ENCODE peak calls at places on chromosomes 7 and 10, in four cellular contexts. One of them, this sample, is unnamed.
A peak's percentile ranks its signal among the peaks of the same experiment; 100 is the strongest.

GRCh38 chr10:1551636-1552338 is 185.5 kb downstream of the ADARB2 start:
- DNase-seq in activated gamma-delta T cell treated with Interleukin-2 at 50 U/mL for 16 hours: no peak
- DNase-seq in NCI-H446: no peak
- DNase-seq in NCI-H226: no peak
- DNase-seq in this sample: no peak

GRCh38 chr7:33789871-33790270 is 115.5 kb upstream of the BMPER start:
- DNase-seq in activated gamma-delta T cell treated with Interleukin-2 at 50 U/mL for 16 hours: no peak
- DNase-seq in NCI-H446: no peak
- DNase-seq in NCI-H226: no peak
- DNase-seq in this sample: no peak

GRCh38 chr7:142939226-142939910 is at the start of gene LLCFC1:
- DNase-seq in activated gamma-delta T cell treated with Interleukin-2 at 50 U/mL for 16 hours: no peak
- DNase-seq in NCI-H446: no peak
- DNase-seq in NCI-H226: no peak
- DNase-seq in this sample: no peak

GRCh38 chr7:151313857-151314256 is 27.8 kb upstream of the NUB1 start:
- DNase-seq in activated gamma-delta T cell treated with Interleukin-2 at 50 U/mL for 16 hours: no peak
- DNase-seq in NCI-H446: no peak
- DNase-seq in NCI-H226: peak; percentile 13
- DNase-seq in this sample: no peak

GRCh38 chr7:42645906-42646305 is 266.0 kb downstream of the C7orf25 start:
- DNase-seq in activated gamma-delta T cell treated with Interleukin-2 at 50 U/mL for 16 hours: no peak
- DNase-seq in NCI-H446: no peak
- DNase-seq in NCI-H226: no peak
- DNase-seq in this sample: no peak

GRCh38 chr10:6404127-6405072 is 175.7 kb downstream of the PRKCQ start:
- DNase-seq in activated gamma-delta T cell treated with Interleukin-2 at 50 U/mL for 16 hours: no peak
- DNase-seq in NCI-H446: no peak
- DNase-seq in NCI-H226: no peak
- DNase-seq in this sample: no peak

GRCh38 chr10:32253300-32253699 is 93.7 kb downstream of the EPC1 start:
- DNase-seq in activated gamma-delta T cell treated with Interleukin-2 at 50 U/mL for 16 hours: no peak
- DNase-seq in NCI-H446: no peak
- DNase-seq in NCI-H226: peak; percentile 53
- DNase-seq in this sample: no peak

GRCh38 chr7:148566736-148567135 is 23.8 kb upstream of the C7orf33 start:
- DNase-seq in activated gamma-delta T cell treated with Interleukin-2 at 50 U/mL for 16 hours: no peak
- DNase-seq in NCI-H446: no peak
- DNase-seq in NCI-H226: no peak
- DNase-seq in this sample: no peak

GRCh38 chr10:132572545-132572937 is 35.0 kb downstream of the INPP5A start:
- DNase-seq in activated gamma-delta T cell treated with Interleukin-2 at 50 U/mL for 16 hours: no peak
- DNase-seq in NCI-H446: no peak
- DNase-seq in NCI-H226: no peak
- DNase-seq in this sample: no peak

GRCh38 chr10:9243861-9244515 is 1189.5 kb downstream of the GATA3 start:
- DNase-seq in activated gamma-delta T cell treated with Interleukin-2 at 50 U/mL for 16 hours: no peak
- DNase-seq in NCI-H446: no peak
- DNase-seq in NCI-H226: no peak
- DNase-seq in this sample: no peak

GRCh38 chr7:33459340-33459751 is 330.0 kb downstream of the BBS9 start:
- DNase-seq in activated gamma-delta T cell treated with Interleukin-2 at 50 U/mL for 16 hours: no peak
- DNase-seq in NCI-H446: peak; percentile 40
- DNase-seq in NCI-H226: peak; percentile 60
- DNase-seq in this sample: no peak

GRCh38 chr7:142463401-142463850 is 205.6 kb upstream of the PRSS58 start:
- DNase-seq in activated gamma-delta T cell treated with Interleukin-2 at 50 U/mL for 16 hours: peak; percentile 11
- DNase-seq in NCI-H446: no peak
- DNase-seq in NCI-H226: no peak
- DNase-seq in this sample: no peak

GRCh38 chr10:30185916-30186315 is 126.5 kb upstream of the JCAD start:
- DNase-seq in activated gamma-delta T cell treated with Interleukin-2 at 50 U/mL for 16 hours: no peak
- DNase-seq in NCI-H446: no peak
- DNase-seq in NCI-H226: peak; percentile 61
- DNase-seq in this sample: no peak

GRCh38 chr7:949021-949934 is 5.2 kb downstream of the ADAP1 start:
- DNase-seq in activated gamma-delta T cell treated with Interleukin-2 at 50 U/mL for 16 hours: no peak
- DNase-seq in NCI-H446: no peak
- DNase-seq in NCI-H226: no peak
- DNase-seq in this sample: no peak

GRCh38 chr7:30613366-30614325 is 19.0 kb downstream of the GARS1 start:
- DNase-seq in activated gamma-delta T cell treated with Interleukin-2 at 50 U/mL for 16 hours: no peak
- DNase-seq in NCI-H446: no peak
- DNase-seq in NCI-H226: no peak
- DNase-seq in this sample: no peak

GRCh38 chr7:43954524-43955228 is 28.4 kb downstream of the UBE2D4 start:
- DNase-seq in activated gamma-delta T cell treated with Interleukin-2 at 50 U/mL for 16 hours: no peak
- DNase-seq in NCI-H446: peak; percentile 43
- DNase-seq in NCI-H226: peak; percentile 12
- DNase-seq in this sample: no peak

GRCh38 chr7:108045669-108046068 is 42.7 kb upstream of the LAMB1 start:
- DNase-seq in activated gamma-delta T cell treated with Interleukin-2 at 50 U/mL for 16 hours: no peak
- DNase-seq in NCI-H446: no peak
- DNase-seq in NCI-H226: peak; percentile 19
- DNase-seq in this sample: no peak

GRCh38 chr7:141045126-141045841 is 28.6 kb upstream of the TMEM178B start:
- DNase-seq in activated gamma-delta T cell treated with Interleukin-2 at 50 U/mL for 16 hours: no peak
- DNase-seq in NCI-H446: no peak
- DNase-seq in NCI-H226: peak; percentile 90
- DNase-seq in this sample: no peak

GRCh38 chr10:99593312-99593711 is 26.9 kb downstream of the SLC25A28 start:
- DNase-seq in activated gamma-delta T cell treated with Interleukin-2 at 50 U/mL for 16 hours: no peak
- DNase-seq in NCI-H446: no peak
- DNase-seq in NCI-H226: no peak
- DNase-seq in this sample: no peak

GRCh38 chr10:102322914-102323313 is 72.6 kb upstream of the NFKB2 start:
- DNase-seq in activated gamma-delta T cell treated with Interleukin-2 at 50 U/mL for 16 hours: peak; percentile 30
- DNase-seq in NCI-H446: no peak
- DNase-seq in NCI-H226: no peak
- DNase-seq in this sample: peak; percentile 26

GRCh38 chr7:157580324-157580723 is 243.5 kb downstream of the DNAJB6 start:
- DNase-seq in activated gamma-delta T cell treated with Interleukin-2 at 50 U/mL for 16 hours: no peak
- DNase-seq in NCI-H446: no peak
- DNase-seq in NCI-H226: no peak
- DNase-seq in this sample: no peak

GRCh38 chr7:135957627-135958026 is 19.5 kb downstream of the MTPN start:
- DNase-seq in activated gamma-delta T cell treated with Interleukin-2 at 50 U/mL for 16 hours: no peak
- DNase-seq in NCI-H446: no peak
- DNase-seq in NCI-H226: no peak
- DNase-seq in this sample: no peak

GRCh38 chr7:129855234-129855673 is 97.5 kb downstream of the UBE2H start:
- DNase-seq in activated gamma-delta T cell treated with Interleukin-2 at 50 U/mL for 16 hours: no peak
- DNase-seq in NCI-H446: no peak
- DNase-seq in NCI-H226: peak; percentile 33
- DNase-seq in this sample: no peak

GRCh38 chr7:37833107-37833817 is 15.1 kb upstream of the NME8 start:
- DNase-seq in activated gamma-delta T cell treated with Interleukin-2 at 50 U/mL for 16 hours: peak; percentile 22
- DNase-seq in NCI-H446: peak; percentile 55
- DNase-seq in NCI-H226: peak; percentile 19
- DNase-seq in this sample: no peak

This sample was measured in CD8-positive, alpha-beta T cell.